ENCODE peak calls at places on chromosomes 1 and 21, in five cellular contexts. One of them, this sample, is unnamed.

GRCh38 chr1:39080269-39080826 is 54.2 kb downstream of the NDUFS5 start:
- DNase-seq in NCI-H2029: no peak
- DNase-seq in AG04450: no peak
- DNase-seq in cardiac fibroblast: no peak
- DNase-seq in NCI-H748 treated with DMSO at 0.1 percent for 48 hours: no peak
- DNase-seq in this sample: no peak

GRCh38 chr1:187928288-187928687 is 1099.5 kb downstream of the PLA2G4A start:
- DNase-seq in NCI-H2029: no peak
- DNase-seq in AG04450: no peak
- DNase-seq in cardiac fibroblast: peak; percentile 55
- DNase-seq in NCI-H748 treated with DMSO at 0.1 percent for 48 hours: no peak
- DNase-seq in this sample: no peak

GRCh38 chr1:181135815-181136737 is 47.6 kb downstream of the IER5 start:
- DNase-seq in NCI-H2029: no peak
- DNase-seq in AG04450: peak; percentile 88
- DNase-seq in cardiac fibroblast: peak; percentile 63
- DNase-seq in NCI-H748 treated with DMSO at 0.1 percent for 48 hours: no peak
- DNase-seq in this sample: peak; percentile 48

GRCh38 chr1:181483084-181483559 is at the start of gene CACNA1E:
- DNase-seq in NCI-H2029: no peak
- DNase-seq in AG04450: no peak
- DNase-seq in cardiac fibroblast: no peak
- DNase-seq in NCI-H748 treated with DMSO at 0.1 percent for 48 hours: no peak
- DNase-seq in this sample: no peak

GRCh38 chr1:231626951-231627614 is 493 bp downstream of the DISC1 start:
- DNase-seq in NCI-H2029: no peak
- DNase-seq in AG04450: no peak
- DNase-seq in cardiac fibroblast: peak; percentile 53
- DNase-seq in NCI-H748 treated with DMSO at 0.1 percent for 48 hours: peak; percentile 32
- DNase-seq in this sample: no peak

GRCh38 chr1:3053986-3054385 is 15.0 kb upstream of the PRDM16 start:
- DNase-seq in NCI-H2029: no peak
- DNase-seq in AG04450: no peak
- DNase-seq in cardiac fibroblast: no peak
- DNase-seq in NCI-H748 treated with DMSO at 0.1 percent for 48 hours: no peak
- DNase-seq in this sample: no peak

GRCh38 chr1:114152211-114153050 is 1.2 kb downstream of the SYT6 start:
- DNase-seq in NCI-H2029: no peak
- DNase-seq in AG04450: no peak
- DNase-seq in cardiac fibroblast: peak; percentile 46
- DNase-seq in NCI-H748 treated with DMSO at 0.1 percent for 48 hours: no peak
- DNase-seq in this sample: no peak

GRCh38 chr1:90761781-90762589 is 44.9 kb upstream of the BARHL2 start:
- DNase-seq in NCI-H2029: no peak
- DNase-seq in AG04450: no peak
- DNase-seq in cardiac fibroblast: no peak
- DNase-seq in NCI-H748 treated with DMSO at 0.1 percent for 48 hours: no peak
- DNase-seq in this sample: no peak

GRCh38 chr1:23960291-23960718 is 677 bp downstream of the PNRC2 start:
- DNase-seq in NCI-H2029: no peak
- DNase-seq in AG04450: no peak
- DNase-seq in cardiac fibroblast: peak; percentile 52
- DNase-seq in NCI-H748 treated with DMSO at 0.1 percent for 48 hours: no peak
- DNase-seq in this sample: no peak

GRCh38 chr1:11193376-11193775 is 4.2 kb downstream of the ANGPTL7 start:
- DNase-seq in NCI-H2029: no peak
- DNase-seq in AG04450: no peak
- DNase-seq in cardiac fibroblast: no peak
- DNase-seq in NCI-H748 treated with DMSO at 0.1 percent for 48 hours: no peak
- DNase-seq in this sample: no peak

GRCh38 chr21:18524097-18524496 is 120.5 kb upstream of the TMPRSS15 start:
- DNase-seq in NCI-H2029: no peak
- DNase-seq in AG04450: no peak
- DNase-seq in cardiac fibroblast: no peak
- DNase-seq in NCI-H748 treated with DMSO at 0.1 percent for 48 hours: no peak
- DNase-seq in this sample: no peak

GRCh38 chr1:26280333-26281042 is 602 bp downstream of the SH3BGRL3 start:
- DNase-seq in NCI-H2029: no peak
- DNase-seq in AG04450: no peak
- DNase-seq in cardiac fibroblast: no peak
- DNase-seq in NCI-H748 treated with DMSO at 0.1 percent for 48 hours: no peak
- DNase-seq in this sample: peak; percentile 72

GRCh38 chr1:29017235-29017634 is 102.9 kb downstream of the EPB41 start:
- DNase-seq in NCI-H2029: no peak
- DNase-seq in AG04450: no peak
- DNase-seq in cardiac fibroblast: no peak
- DNase-seq in NCI-H748 treated with DMSO at 0.1 percent for 48 hours: no peak
- DNase-seq in this sample: no peak

GRCh38 chr1:93447481-93448291 is at the start of gene FNBP1L:
- DNase-seq in NCI-H2029: peak; percentile 88
- DNase-seq in AG04450: no peak
- DNase-seq in cardiac fibroblast: peak; percentile 73
- DNase-seq in NCI-H748 treated with DMSO at 0.1 percent for 48 hours: peak; percentile 58
- DNase-seq in this sample: peak; percentile 43

GRCh38 chr1:158124034-158124433 is 56.7 kb upstream of the CD1D start:
- DNase-seq in NCI-H2029: peak; percentile 95
- DNase-seq in AG04450: no peak
- DNase-seq in cardiac fibroblast: no peak
- DNase-seq in NCI-H748 treated with DMSO at 0.1 percent for 48 hours: no peak
- DNase-seq in this sample: peak; percentile 67

GRCh38 chr1:221334082-221334481 is 407.8 kb downstream of the DUSP10 start:
- DNase-seq in NCI-H2029: no peak
- DNase-seq in AG04450: no peak
- DNase-seq in cardiac fibroblast: peak; percentile 82
- DNase-seq in NCI-H748 treated with DMSO at 0.1 percent for 48 hours: no peak
- DNase-seq in this sample: no peak

GRCh38 chr21:42338730-42339715 is 11.8 kb downstream of the TFF2 start:
- DNase-seq in NCI-H2029: no peak
- DNase-seq in AG04450: no peak
- DNase-seq in cardiac fibroblast: no peak
- DNase-seq in NCI-H748 treated with DMSO at 0.1 percent for 48 hours: no peak
- DNase-seq in this sample: no peak